ENCODE peak calls at places on chromosome X, in seven cellular contexts. K is lower lobe of right lung, C is left lung, M is pancreas, N is body of pancreas, T is cardiac muscle cell, F is right lobe of liver. W is an unnamed sample.
A peak's percentile ranks its signal among the peaks of the same experiment; 100 is the strongest.

GRCh38 chrX:82141942-82142341 is 940.0 kb downstream of the SH3BGRL start:
- DNase-seq in K (no peak), C (no peak), M (no peak), N (no peak), T (no peak), F (no peak), W (no peak)

GRCh38 chrX:134115270-134115669 is 121.7 kb upstream of the CCDC160 start:
- DNase-seq in K (no peak), C (no peak), M (no peak), N (no peak), T (no peak), F (no peak), W (no peak)

GRCh38 chrX:153924149-153924861 is 1.8 kb downstream of the ARHGAP4 start:
- DNase-seq in K (no peak), C (peak; percentile 57), M (peak; percentile 36), N (peak; percentile 35), T (peak; percentile 64), F (no peak), W (peak; percentile 73)

GRCh38 chrX:51336584-51336983 is 4.0 kb downstream of the NUDT10 start:
- DNase-seq in K (no peak), C (no peak), M (no peak), N (peak; percentile 39), T (peak; percentile 52), F (no peak), W (peak; percentile 15)

GRCh38 chrX:115972717-115973116 is 197.8 kb upstream of the AGTR2 start:
- DNase-seq in K (no peak), C (no peak), M (no peak), N (no peak), T (peak; percentile 28), F (no peak), W (no peak)

GRCh38 chrX:64350521-64350920 is 44.7 kb downstream of the MTMR8 start:
- DNase-seq in K (no peak), C (no peak), M (no peak), N (no peak), T (no peak), F (no peak), W (no peak)

GRCh38 chrX:108044554-108045256 is at the start of gene VSIG1:
- DNase-seq in K (no peak), C (no peak), M (no peak), N (peak; percentile 7), T (no peak), F (no peak), W (no peak)

GRCh38 chrX:72479324-72480274 is 93.0 kb downstream of the HDAC8 start:
- DNase-seq in K (no peak), C (no peak), M (no peak), N (no peak), T (no peak), F (no peak), W (no peak)

GRCh38 chrX:46876901-46877300 is 35.3 kb upstream of the JADE3 start:
- DNase-seq in K (no peak), C (no peak), M (no peak), N (no peak), T (no peak), F (no peak), W (no peak)

GRCh38 chrX:136268051-136269048 is 17.1 kb upstream of the MAP7D3 start:
- DNase-seq in K (no peak), C (no peak), M (no peak), N (peak; percentile 30), T (peak; percentile 54), F (no peak), W (peak; percentile 45)

GRCh38 chrX:97704881-97705280 is 821.2 kb downstream of the RPA4 start:
- DNase-seq in K (no peak), C (no peak), M (no peak), N (no peak), T (no peak), F (no peak), W (no peak)

GRCh38 chrX:129115104-129115503 is 408.2 kb downstream of the SMARCA1 start:
- DNase-seq in K (no peak), C (no peak), M (no peak), N (peak; percentile 2), T (peak; percentile 6), F (no peak), W (peak; percentile 56)

GRCh38 chrX:45669715-45670360 is 469.2 kb upstream of the DIPK2B start:
- DNase-seq in K (no peak), C (no peak), M (no peak), N (no peak), T (peak; percentile 51), F (no peak), W (no peak)

GRCh38 chrX:24371391-24371972 is 11.0 kb downstream of the SUPT20HL1 start:
- DNase-seq in K (no peak), C (peak; percentile 41), M (no peak), N (peak; percentile 75), T (peak; percentile 73), F (no peak), W (peak; percentile 70)

GRCh38 chrX:18956322-18957032 is 27.4 kb downstream of the PHKA2 start:
- DNase-seq in K (no peak), C (no peak), M (no peak), N (no peak), T (no peak), F (no peak), W (no peak)

GRCh38 chrX:96447161-96447560 is 237.5 kb upstream of the DIAPH2 start:
- DNase-seq in K (no peak), C (no peak), M (no peak), N (no peak), T (no peak), F (no peak), W (no peak)

GRCh38 chrX:133461226-133461625 is 45.9 kb upstream of the GPC4 start:
- DNase-seq in K (no peak), C (no peak), M (no peak), N (no peak), T (peak; percentile 12), F (no peak), W (no peak)

GRCh38 chrX:9606971-9607370 is 142.1 kb downstream of the TBL1X start:
- DNase-seq in K (no peak), C (no peak), M (no peak), N (no peak), T (no peak), F (peak; percentile 67), W (no peak)

GRCh38 chrX:152635941-152636340 is 1.8 kb upstream of the GABRQ start:
- DNase-seq in K (no peak), C (no peak), M (no peak), N (peak; percentile 39), T (peak; percentile 73), F (no peak), W (peak; percentile 51)

GRCh38 chrX:55144697-55145096 is 55.9 kb downstream of the PAGE2 start:
- DNase-seq in K (no peak), C (no peak), M (no peak), N (no peak), T (no peak), F (no peak), W (no peak)

DNA sequence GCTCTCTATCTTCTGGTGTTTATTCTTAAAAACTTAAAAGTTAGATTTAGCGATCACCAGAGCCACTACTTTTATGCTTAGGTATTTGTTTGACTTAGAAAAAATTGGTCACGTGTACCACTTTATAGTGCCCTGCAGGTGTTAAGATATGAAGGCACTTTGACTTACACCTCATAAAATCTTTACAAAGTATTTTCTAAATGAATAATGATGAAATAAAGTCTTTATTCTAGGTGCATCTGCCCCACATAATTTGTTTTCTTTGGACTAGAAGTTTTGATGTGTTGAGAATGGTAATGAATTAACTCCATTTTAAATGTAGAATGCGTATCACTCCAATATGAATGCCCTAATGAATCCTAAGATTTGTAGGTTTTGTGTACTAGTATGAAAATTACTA is 2.9 kb downstream of the FMR1 start:
- DNase-seq in K (no peak), C (no peak), M (no peak), N (no peak), T (no peak), F (no peak), W (no peak)
- H3K4me3 ChIP-seq in K (no peak overlapping the region), C (no peak overlapping the region), M (no peak overlapping the region), N (no peak overlapping the region), T (no peak overlapping the region), F (no peak overlapping the region), W (no peak overlapping the region)

DNA sequence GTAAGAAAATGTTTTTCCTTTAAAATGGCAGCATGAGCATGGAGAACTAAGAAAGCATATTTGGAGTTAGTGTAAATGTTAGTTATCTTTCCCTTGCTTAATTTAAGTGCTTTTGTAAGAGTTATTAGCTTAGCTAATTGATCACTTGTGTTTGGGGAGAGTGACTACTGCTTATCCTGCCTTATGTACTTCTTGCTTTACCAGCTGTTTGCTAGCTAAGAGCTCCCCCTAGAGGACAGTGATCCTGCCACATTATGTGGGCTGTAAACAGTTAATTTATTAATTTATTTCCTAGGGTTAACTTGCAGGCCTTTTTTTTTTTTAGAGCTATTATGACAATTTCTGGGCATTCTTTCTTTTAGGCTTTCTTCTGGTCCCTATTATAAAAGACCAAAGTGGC is 435.8 kb downstream of the MAGEB5 start:
- DNase-seq in K (no peak), C (no peak), M (no peak), N (no peak), T (no peak), F (no peak), W (peak; percentile 3)
- TF ChIP-seq CTCF in K (no peak), C (no peak), M (no peak), N (no peak), T (no peak), F (no peak), W (peak; percentile 30)

DNA sequence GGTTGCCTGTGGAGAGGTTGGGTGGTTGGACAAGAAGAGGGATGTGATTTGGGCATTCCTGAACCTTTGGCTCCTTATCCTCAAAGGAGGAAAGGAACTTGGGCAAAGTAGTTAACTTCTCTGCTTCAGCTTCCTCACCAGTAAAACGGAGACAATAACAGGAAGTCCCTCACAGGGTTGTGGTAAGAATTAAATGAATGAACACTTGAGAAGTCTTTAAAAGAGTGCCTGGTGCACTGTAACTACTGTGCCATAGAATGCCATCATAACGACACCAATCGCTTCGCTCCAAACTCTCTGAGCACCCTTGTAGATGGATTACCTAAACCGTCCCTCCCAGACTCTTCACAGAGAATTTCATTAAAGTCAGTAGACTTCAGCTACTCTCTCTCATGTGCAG is 10.5 kb downstream of the ZCCHC18 start:
- DNase-seq in K (no peak), C (no peak), M (no peak), N (no peak), T (no peak), F (no peak), W (no peak)
- H3K27me3 ChIP-seq in K (no peaks in the 10 kb centered on the region), C (no peaks in the 10 kb centered on the region), M (no peaks in the 10 kb centered on the region), N (no peaks in the 10 kb centered on the region), T (peaks cover 2% of the 10 kb centered on the region), F (no peaks in the 10 kb centered on the region), W (no peaks in the 10 kb centered on the region)

GRCh38 chrX:27354021-27354420 is 109.1 kb downstream of the PPP4R3C start:
- DNase-seq in K (no peak), C (no peak), M (no peak), N (no peak), T (no peak), F (no peak), W (no peak)

DNA sequence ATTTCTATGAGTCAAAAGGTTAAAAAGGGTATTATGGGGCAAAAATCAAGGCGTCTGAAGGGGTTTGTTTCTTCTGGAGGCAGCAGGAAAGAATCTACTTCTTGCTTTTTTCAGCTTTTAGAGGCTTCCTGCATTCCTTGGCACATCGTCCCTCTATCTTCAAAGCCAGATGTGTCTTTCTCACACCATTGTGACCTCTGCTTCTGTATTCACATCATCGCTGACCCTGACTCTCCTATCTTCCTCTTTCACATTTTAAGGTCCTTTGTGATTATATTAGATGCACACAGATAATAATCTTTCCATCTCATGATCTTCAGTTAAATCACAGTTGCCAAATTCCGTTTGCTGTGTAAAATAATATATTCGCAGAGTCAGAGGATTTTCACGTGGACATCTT is 112.7 kb downstream of the PPP4R3C start:
- DNase-seq in K (no peak), C (no peak), M (no peak), N (no peak), T (no peak), F (no peak), W (no peak)
- H3K4me3 ChIP-seq in K (no peak overlapping the region), C (no peak overlapping the region), M (no peak overlapping the region), N (no peak overlapping the region), T (no peak overlapping the region), F (no peak overlapping the region), W (no peak overlapping the region)

W was measured in BE2C.